ENCODE peak calls at places on chromosomes 7 and 10, in nine cellular contexts. U is AG10803, N is lower lobe of right lung, Q is hepatocyte, M is prostate gland, W is astrocyte of the spinal cord, X is heart left ventricle, O is heart right ventricle, I is fibroblast of the aortic adventitia. B is an unnamed sample.
A peak's percentile ranks its signal among the peaks of the same experiment; 100 is the strongest.

GRCh38 chr7:111145472-111145871 is 54.5 kb downstream of the LRRN3 start:
- DNase-seq in O (no peak), Q (no peak), M (no peak), I (no peak), U (no peak), W (no peak), X (no peak), N (no peak), B (no peak)

GRCh38 chr7:9939171-9939570 is 1034.5 kb upstream of the PHF14 start:
- DNase-seq in W (peak; percentile 17), O (no peak), Q (no peak), I (no peak), N (no peak), U (no peak), X (no peak), M (no peak), B (no peak)

GRCh38 chr10:49297818-49298665 is 928 bp upstream of the C10orf71 start:
- DNase-seq in M (no peak), X (no peak), W (no peak), O (no peak), U (no peak), I (no peak), Q (no peak), N (no peak), B (no peak)

GRCh38 chr10:109961181-109962001 is 38.1 kb upstream of the XPNPEP1 start:
- DNase-seq in O (no peak), M (no peak), W (peak; percentile 82), X (no peak), Q (no peak), I (peak; percentile 32), U (no peak), N (no peak), B (no peak)

GRCh38 chr10:24603333-24603732 is 120.4 kb downstream of the ARHGAP21 start:
- DNase-seq in X (no peak), W (peak; percentile 61), Q (no peak), M (no peak), N (no peak), U (peak; percentile 25), I (peak; percentile 26), O (no peak), B (no peak)

GRCh38 chr7:124764847-124765400 is 668 bp downstream of the GPR37 start:
- DNase-seq in M (no peak), N (peak; percentile 46), O (no peak), X (peak; percentile 8), Q (peak; percentile 26), I (no peak), U (no peak), W (no peak), B (no peak)

GRCh38 chr10:14468022-14468421 is 137.3 kb upstream of the FRMD4A start:
- DNase-seq in U (no peak), N (no peak), X (no peak), O (no peak), I (no peak), Q (no peak), W (peak; percentile 10), M (peak; percentile 33), B (no peak)

GRCh38 chr7:114426380-114426779 is 11.8 kb downstream of the FOXP2 start:
- DNase-seq in N (no peak), I (no peak), U (no peak), O (no peak), W (no peak), Q (no peak), M (no peak), X (no peak), B (no peak)

GRCh38 chr7:24668922-24669635 is 88.2 kb downstream of the GSDME start:
- DNase-seq in I (peak; percentile 23), U (no peak), W (no peak), Q (peak; percentile 53), M (no peak), X (no peak), N (no peak), O (no peak), B (no peak)

GRCh38 chr10:80409121-80409520 is 770 bp downstream of the PRXL2A start:
- DNase-seq in M (no peak), Q (peak; percentile 21), W (no peak), N (no peak), O (no peak), X (no peak), I (no peak), U (no peak), B (no peak)

GRCh38 chr10:132248455-132249231 is 59.1 kb downstream of the STK32C start:
- DNase-seq in W (no peak), O (no peak), M (no peak), U (peak; percentile 20), Q (peak; percentile 84), I (peak; percentile 4), N (no peak), X (peak; percentile 33), B (peak; percentile 19)

GRCh38 chr7:113013761-113014449 is 72.7 kb downstream of the GPR85 start:
- DNase-seq in I (no peak), W (no peak), M (no peak), U (no peak), N (no peak), Q (no peak), O (no peak), X (no peak), B (no peak)

GRCh38 chr7:121167971-121168370 is 160.8 kb upstream of the WNT16 start:
- DNase-seq in W (no peak), M (no peak), O (no peak), Q (no peak), U (peak; percentile 25), I (peak; percentile 22), X (no peak), N (no peak), B (no peak)

GRCh38 chr7:120583835-120584586 is 273.9 kb downstream of the TSPAN12 start:
- DNase-seq in I (peak; percentile 88), O (no peak), X (no peak), Q (no peak), N (no peak), W (peak; percentile 86), M (no peak), U (peak; percentile 89), B (no peak)

GRCh38 chr7:100016209-100016901 is 959 bp downstream of the ZKSCAN1 start:
- DNase-seq in M (peak; percentile 49), O (no peak), W (peak; percentile 30), I (peak; percentile 13), Q (peak; percentile 24), X (no peak), N (no peak), U (no peak), B (no peak)
- H3K4me3 ChIP-seq in M (peak overlapping the region; percentile 100), O (peak overlapping the region; percentile 99), W (peak overlapping the region; percentile 98), I (peak overlapping the region; percentile 75), Q (peak overlapping the region; percentile 78), X (peak overlapping the region; percentile 90), N (peak overlapping the region; percentile 91), U (peak overlapping the region; percentile 92), B (peak overlapping the region; percentile 92)

GRCh38 chr10:7752251-7752650 is 35.5 kb downstream of the KIN start:
- DNase-seq in O (no peak), M (no peak), W (no peak), Q (no peak), X (no peak), N (no peak), U (no peak), I (no peak), B (no peak)

GRCh38 chr10:7755103-7755502 is 32.7 kb downstream of the KIN start:
- DNase-seq in X (no peak), I (no peak), N (no peak), U (no peak), M (no peak), Q (no peak), O (no peak), W (no peak), B (no peak)

DNA sequence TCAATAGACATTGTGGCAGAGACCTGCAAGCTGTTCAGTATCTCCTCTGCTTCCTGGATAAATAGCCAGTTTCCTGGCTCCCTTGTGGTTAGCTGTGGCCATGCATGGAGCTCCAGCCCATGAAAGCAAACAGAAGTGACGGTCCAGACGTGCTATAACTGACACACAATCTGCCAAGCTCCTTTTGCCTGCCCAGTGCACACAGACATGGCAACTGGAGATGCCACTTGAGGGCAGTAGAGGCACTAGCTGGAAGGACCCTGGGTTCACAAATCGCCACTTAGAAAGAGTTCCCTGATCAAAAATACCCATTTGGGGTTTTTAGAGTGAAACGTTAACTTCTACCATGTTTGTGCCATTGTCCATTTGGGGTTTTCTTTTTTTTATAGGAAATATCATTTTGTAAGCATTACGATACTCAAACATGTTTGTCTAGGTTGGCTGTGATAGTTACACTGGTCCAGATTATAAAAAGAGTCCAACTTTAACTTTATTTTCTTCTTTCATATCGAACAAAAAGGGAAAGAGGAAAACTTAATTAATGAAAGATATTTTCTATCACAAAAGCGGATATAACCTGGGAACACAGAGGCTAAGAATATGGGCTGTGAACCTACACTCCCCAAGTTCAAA is 31.3 kb downstream of the KIN start:
- DNase-seq in X (no peak), M (no peak), W (peak; percentile 24), O (peak; percentile 11), U (peak; percentile 23), N (no peak), I (peak; percentile 33), Q (peak; percentile 22), B (peak; percentile 62)
- TF ChIP-seq CTCF in X (peak; percentile 20), M (peak; percentile 28), W (peak; percentile 68), O (no peak), U (peak; percentile 57), N (peak; percentile 23), I (peak; percentile 52), Q (peak; percentile 34), B (peak; percentile 94)

DNA sequence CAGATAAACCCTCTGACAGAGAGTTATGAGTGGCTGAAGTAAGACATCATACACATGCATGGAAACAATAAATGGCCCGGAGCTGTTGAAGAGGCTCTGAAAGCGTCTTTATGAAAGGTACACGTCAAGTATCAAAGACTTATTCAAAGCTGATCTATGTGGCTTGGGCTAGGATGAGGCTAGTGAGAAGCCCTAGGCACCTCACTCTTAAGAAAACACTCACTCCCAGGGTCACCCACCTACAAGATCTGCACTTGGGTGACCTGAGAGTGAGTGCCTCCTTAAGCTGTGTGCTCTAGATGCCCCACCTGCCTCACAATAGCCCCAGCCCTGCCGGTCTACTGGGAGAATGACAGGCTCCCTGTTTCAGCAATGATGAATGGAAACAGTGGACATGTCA is 1.1 kb upstream of the GIMAP1 start:
- DNase-seq in Q (no peak), M (no peak), W (no peak), N (no peak), U (no peak), O (no peak), I (no peak), X (no peak), B (no peak)
- H3K4me3 ChIP-seq in Q (no peak overlapping the region), M (no peak overlapping the region), W (no peak overlapping the region), N (peak overlapping the region; percentile 67), U (no peak overlapping the region), O (peak overlapping the region; percentile 71), I (no peak overlapping the region), X (peak overlapping the region; percentile 55), B (no peak overlapping the region)

GRCh38 chr10:15824498-15824897 is 35.8 kb downstream of the MINDY3 start:
- DNase-seq in N (no peak), M (no peak), U (peak; percentile 34), Q (no peak), X (no peak), W (peak; percentile 37), I (peak; percentile 66), O (no peak), B (no peak)

GRCh38 chr10:15815242-15815885 is 44.9 kb downstream of the MINDY3 start:
- DNase-seq in O (no peak), I (no peak), X (no peak), W (no peak), Q (no peak), M (no peak), N (no peak), U (no peak), B (no peak)

GRCh38 chr10:15817407-15818046 is 42.8 kb downstream of the MINDY3 start:
- DNase-seq in X (no peak), I (peak; percentile 63), O (no peak), M (no peak), Q (no peak), W (no peak), U (peak; percentile 3), N (no peak), B (no peak)

GRCh38 chr10:15821046-15821683 is 39.1 kb downstream of the MINDY3 start:
- DNase-seq in Q (no peak), I (no peak), W (no peak), X (no peak), N (no peak), M (no peak), U (peak; percentile 67), O (no peak), B (no peak)
- TF ChIP-seq CTCF in Q (no peak), I (no peak), W (no peak), X (no peak), N (no peak), M (no peak), U (no peak), O (no peak), B (no peak)

B was measured in LNCaP clone FGC.